ENCODE peak calls at places on chromosomes 7 and 10, in nine cellular contexts. K is RWPE1, P is bronchial epithelial cell, G is cardiac fibroblast, C is foreskin keratinocyte, F is epithelial cell of esophagus, E is breast epithelium, V is colonic mucosa, B is neural progenitor cell. S is an unnamed sample.

GRCh38 chr10:21724020-21724589 is 190.1 kb downstream of the MLLT10 start:
- DNase-seq in V (no peak), P (no peak), B (no peak), E (no peak), C (no peak), G (peak; percentile 50), K (no peak), F (no peak), S (no peak)

GRCh38 chr7:135204876-135205275 is 6.5 kb downstream of the WDR91 start:
- DNase-seq in P (peak; percentile 68), C (peak; percentile 41), E (no peak), K (peak; percentile 28), F (peak; percentile 83), V (no peak), B (no peak), G (no peak), S (no peak)

GRCh38 chr10:116848032-116848911 is 1.0 kb upstream of the ENO4 start:
- DNase-seq in C (no peak), B (no peak), G (no peak), V (no peak), P (peak; percentile 33), K (peak; percentile 13), E (no peak), F (peak; percentile 12), S (no peak)

GRCh38 chr7:88758355-88759215 is 915 bp upstream of the ZNF804B start:
- DNase-seq in E (no peak), K (no peak), P (no peak), G (no peak), B (peak; percentile 71), V (no peak), F (peak; percentile 14), C (no peak), S (peak; percentile 64)

GRCh38 chr10:98388086-98388655 is 26.8 kb downstream of the PYROXD2 start:
- DNase-seq in K (no peak), E (no peak), P (no peak), C (no peak), F (no peak), V (no peak), B (peak; percentile 16), G (no peak), S (no peak)

GRCh38 chr10:11762706-11763500 is 20.7 kb downstream of the ECHDC3 start:
- DNase-seq in E (no peak), C (no peak), F (no peak), K (no peak), B (no peak), G (no peak), V (no peak), P (no peak), S (no peak)

GRCh38 chr10:44968101-44968886 is 8.7 kb downstream of the RASSF4 start:
- DNase-seq in V (peak; percentile 29), P (no peak), G (peak; percentile 66), B (no peak), E (no peak), C (no peak), K (no peak), F (no peak), S (no peak)

GRCh38 chr10:50322075-50322474 is 70.8 kb upstream of the ASAH2 start:
- DNase-seq in V (no peak), C (peak; percentile 72), P (peak; percentile 95), B (no peak), E (no peak), G (peak; percentile 63), K (peak; percentile 64), F (peak; percentile 93), S (no peak)

GRCh38 chr10:35007858-35008301 is 82.3 kb downstream of the CUL2 start:
- DNase-seq in V (no peak), K (no peak), P (no peak), C (no peak), F (no peak), B (peak; percentile 20), E (no peak), G (no peak), S (no peak)

GRCh38 chr7:40805361-40805760 is 670.6 kb downstream of the SUGCT start:
- DNase-seq in F (no peak), P (no peak), V (no peak), K (no peak), E (no peak), C (no peak), G (peak; percentile 46), B (no peak), S (no peak)

GRCh38 chr10:104329754-104330153 is 8.5 kb downstream of the ITPRIP start:
- DNase-seq in V (no peak), P (peak; percentile 87), B (no peak), G (peak; percentile 94), E (peak; percentile 22), C (peak; percentile 71), K (no peak), F (peak; percentile 80), S (no peak)

GRCh38 chr10:114174462-114175190 is 623 bp upstream of the CCDC186 start:
- DNase-seq in V (no peak), P (peak; percentile 80), E (peak; percentile 64), C (peak; percentile 47), K (peak; percentile 60), B (peak; percentile 43), F (peak; percentile 79), G (peak; percentile 56), S (peak; percentile 28)

GRCh38 chr10:73940634-73941221 is 29.8 kb downstream of the PLAU start:
- DNase-seq in B (peak; percentile 83), F (peak; percentile 77), E (peak; percentile 80), G (peak; percentile 80), C (no peak), K (peak; percentile 85), P (peak; percentile 29), V (peak; percentile 89), S (peak; percentile 34)

DNA sequence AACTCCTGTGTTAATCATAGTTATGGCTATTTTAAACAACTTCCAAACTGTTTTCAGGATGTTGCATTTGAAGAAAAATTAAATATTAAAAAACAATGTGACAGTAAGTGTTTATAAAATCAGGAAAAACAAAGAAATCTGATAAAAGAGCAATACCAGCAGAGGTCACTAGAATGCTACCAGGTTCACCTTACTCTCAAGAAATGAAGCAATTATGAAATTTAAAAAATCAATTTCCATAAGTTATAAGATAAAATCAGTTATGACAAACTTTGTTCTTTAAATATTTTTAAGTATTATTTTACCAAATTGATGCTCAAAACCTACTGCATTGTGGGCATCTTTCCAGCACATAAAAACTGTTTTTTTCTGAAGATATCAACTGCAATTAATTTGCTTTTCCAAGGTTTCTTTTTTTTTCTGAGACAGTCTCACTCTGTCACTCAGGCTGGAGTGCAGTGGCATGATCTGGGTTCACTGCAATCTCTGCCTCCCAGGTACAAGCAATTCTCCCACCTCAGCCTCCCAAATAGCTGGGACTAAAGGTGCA is 50.7 kb upstream of the RHEB start:
- DNase-seq in K (peak; percentile 9), G (peak; percentile 70), P (no peak), B (no peak), V (no peak), E (no peak), F (peak; percentile 23), C (no peak), S (no peak)
- TF ChIP-seq CTCF in K (peak; percentile 87), G (peak; percentile 64), P (peak; percentile 18), B (peak; percentile 34), V (peak; percentile 24), E (no peak), F (peak; percentile 40), C (peak; percentile 80), S (peak; percentile 63)

GRCh38 chr10:102615361-102615760 is 28.9 kb upstream of the TRIM8 start:
- DNase-seq in K (no peak), E (no peak), G (no peak), B (peak; percentile 64), P (no peak), F (no peak), C (no peak), V (no peak), S (no peak)
- TF ChIP-seq CTCF in K (no peak), E (no peak), G (peak; percentile 35), B (peak; percentile 61), P (peak; percentile 36), F (peak; percentile 16), C (peak; percentile 53), V (no peak), S (peak; percentile 24)

DNA sequence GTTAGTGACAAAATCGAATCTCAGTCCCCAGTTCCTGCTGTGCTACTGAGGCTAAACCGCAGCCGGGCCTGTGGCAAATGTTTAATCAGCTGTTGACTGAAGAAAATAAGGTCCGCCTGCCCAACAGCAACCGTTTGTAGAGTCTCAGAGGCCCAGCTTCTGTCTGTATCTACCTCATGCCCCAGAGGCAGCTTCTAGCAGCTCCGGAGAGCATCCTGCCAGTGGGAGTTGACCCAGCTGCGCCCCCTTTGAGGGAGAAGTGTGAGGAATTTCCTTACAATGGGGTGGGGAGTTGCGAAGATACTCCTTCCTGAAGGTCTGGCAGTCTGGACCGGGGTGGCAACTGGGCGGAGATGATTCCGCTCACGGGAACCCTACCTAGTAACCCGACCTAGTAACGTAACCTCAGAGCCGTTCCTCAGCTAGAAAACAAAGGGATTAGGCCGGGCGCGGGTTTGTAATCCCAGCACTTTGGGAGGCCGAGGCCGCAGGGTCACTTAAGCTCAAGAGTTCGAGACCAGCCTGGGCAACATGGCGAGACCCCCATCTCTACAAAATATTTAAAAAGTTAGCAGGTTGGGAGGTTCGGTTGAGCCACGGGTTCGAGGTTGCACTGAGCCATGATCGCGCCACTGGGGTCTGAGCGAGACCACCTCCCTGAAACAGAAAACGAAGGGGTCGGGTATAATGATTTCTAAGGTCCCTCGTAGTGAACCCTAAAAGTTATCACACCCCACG is 846 bp upstream of the ZNF775 start:
- DNase-seq in F (peak; percentile 50), B (peak; percentile 94), E (peak; percentile 68), V (peak; percentile 85), G (peak; percentile 69), K (peak; percentile 26), P (peak; percentile 50), C (no peak), S (peak; percentile 64)
- TF ChIP-seq CTCF in F (no peak), B (peak; percentile 49), E (no peak), V (no peak), G (peak; percentile 20), K (no peak), P (peak; percentile 10), C (no peak), S (peak; percentile 10)

DNA sequence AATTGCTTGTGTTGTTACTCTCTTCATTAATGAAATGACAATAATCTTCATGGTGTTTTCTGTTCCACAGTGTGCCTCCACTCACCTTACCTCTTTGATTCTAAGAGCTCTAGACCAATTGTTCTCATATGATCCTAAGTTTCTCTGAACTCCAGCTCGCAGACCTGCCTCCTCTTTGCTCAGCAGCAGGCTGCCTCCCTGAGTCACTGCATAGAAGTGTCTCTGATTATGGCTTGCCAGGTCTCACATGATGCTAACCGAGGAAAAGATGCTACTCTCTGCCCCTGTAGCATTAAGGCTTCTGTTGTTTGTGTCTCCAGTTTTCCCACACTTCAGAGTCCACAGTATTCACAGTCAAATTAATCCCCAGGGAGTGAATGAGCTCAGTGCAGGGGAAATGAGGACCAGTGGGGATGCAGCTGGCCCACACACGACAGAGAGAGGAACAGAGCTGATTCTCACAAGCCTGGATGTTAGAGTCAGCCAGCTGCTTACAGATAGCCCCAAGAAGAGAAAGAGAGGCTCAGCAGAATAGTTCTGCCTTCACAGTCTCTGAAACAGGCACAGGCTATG is 145.9 kb upstream of the EGR2 start:
- DNase-seq in F (no peak), G (peak; percentile 36), C (no peak), P (no peak), V (no peak), B (peak; percentile 37), E (no peak), K (no peak), S (no peak)
- TF ChIP-seq CTCF in F (no peak), G (no peak), C (no peak), P (no peak), V (no peak), B (no peak), E (no peak), K (no peak), S (no peak)

S was measured in dorsolateral prefrontal cortex.